ENCODE peak calls at places on chromosomes 2 and 18, in five cellular contexts. X is lower leg skin, W is A549, Z is GM23338, N is kidney. G is an unnamed sample.

GRCh38 chr2:105731511-105731910 is 13.2 kb upstream of the NCK2 start:
- DNase-seq in X (no peak), W (no peak), Z (no peak), N (no peak), G (no peak)

GRCh38 chr2:234304945-234305344 is 191.9 kb downstream of the ARL4C start:
- DNase-seq in N (no peak), X (no peak), W (peak), Z (peak), G (no peak)

GRCh38 chr18:58515175-58515574 is 113.7 kb downstream of the ALPK2 start:
- DNase-seq in W (no peak), N (no peak), Z (no peak), X (no peak), G (no peak)

GRCh38 chr18:59624384-59624760 is 72.9 kb downstream of the CCBE1 start:
- DNase-seq in Z (no peak), N (no peak), W (no peak), X (no peak), G (no peak)

GRCh38 chr18:934518-935123 is 29.9 kb downstream of the ADCYAP1 start:
- DNase-seq in X (no peak), Z (peak), W (no peak), N (no peak), G (no peak)

GRCh38 chr18:22691988-22692710 is 241.0 kb upstream of the RBBP8 start:
- DNase-seq in N (no peak), X (no peak), Z (no peak), W (no peak), G (no peak)

GRCh38 chr2:191748050-191748449 is 70.1 kb downstream of the NABP1 start:
- DNase-seq in W (no peak), Z (no peak), N (no peak), X (no peak), G (no peak)

GRCh38 chr2:192286093-192286701 is 91.5 kb upstream of the TMEFF2 start:
- DNase-seq in X (no peak), Z (peak), W (no peak), N (no peak), G (peak)

GRCh38 chr2:133822901-133823550 is 254.8 kb upstream of the NCKAP5 start:
- DNase-seq in N (no peak), Z (no peak), W (no peak), X (no peak), G (no peak)

GRCh38 chr2:144127693-144128092 is 392.2 kb downstream of the ZEB2 start:
- DNase-seq in W (no peak), N (no peak), X (no peak), Z (no peak), G (no peak)

GRCh38 chr2:151247432-151247831 is 14.2 kb downstream of the RBM43 start:
- DNase-seq in X (no peak), N (no peak), W (no peak), Z (no peak), G (no peak)

GRCh38 chr2:72837171-72837570 is 11.3 kb upstream of the EXOC6B start:
- DNase-seq in Z (no peak), W (no peak), N (no peak), X (no peak), G (no peak)

GRCh38 chr2:127864877-127865276 is 6.9 kb upstream of the POLR2D start:
- DNase-seq in N (no peak), Z (peak), W (peak), X (no peak), G (no peak)

GRCh38 chr2:199312931-199313330 is 144.8 kb downstream of the SATB2 start:
- DNase-seq in Z (no peak), X (no peak), W (no peak), N (no peak), G (no peak)
- H3K4me3 ChIP-seq in Z (no peak), X (no peak), W (no peak), N (no peak), G (no peak)

DNA sequence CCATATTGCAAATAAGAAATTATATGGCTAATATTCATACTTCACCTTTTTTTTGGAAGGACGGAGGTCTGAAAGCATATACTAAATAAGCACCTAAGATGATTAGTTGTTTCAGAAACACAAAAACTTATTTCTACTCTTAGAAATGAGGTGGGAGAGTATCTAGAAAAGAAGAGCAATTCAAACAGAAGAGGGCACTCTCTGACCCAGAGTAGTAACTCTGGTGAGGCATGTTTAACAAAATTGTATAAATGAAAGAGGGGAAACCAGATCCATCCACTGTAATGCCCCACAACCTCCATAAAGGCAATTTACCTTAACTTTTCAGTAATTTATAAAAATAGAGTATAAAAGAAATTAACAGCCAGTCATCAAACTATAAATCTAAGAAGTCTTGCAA is 669.6 kb upstream of the VRK2 start:
- DNase-seq in W (no peak), Z (peak), X (no peak), N (no peak), G (peak)
- TF ChIP-seq CTCF in W (no peak), Z (peak), X (no peak), N (no peak), G (peak)

DNA sequence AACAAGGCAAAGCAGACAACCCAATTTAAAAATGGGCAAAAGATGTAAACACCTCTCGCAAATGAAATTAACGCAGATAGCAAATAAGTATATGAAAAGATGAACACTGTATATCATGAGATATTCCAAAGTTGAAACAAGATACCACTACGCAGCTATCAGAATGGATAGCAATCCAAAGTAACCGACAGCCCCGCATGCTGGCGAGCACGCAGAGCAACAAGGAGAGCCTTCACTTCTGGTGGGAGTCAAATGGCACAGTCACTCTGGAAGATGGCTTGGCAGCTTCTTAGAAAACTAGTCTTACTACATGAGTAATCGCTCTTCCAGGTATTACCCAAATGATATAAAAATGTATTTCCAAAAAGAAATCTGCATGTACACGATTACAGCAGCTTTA is 1.4 kb downstream of the NDUFA10 start:
- DNase-seq in X (no peak), Z (no peak), N (no peak), W (no peak), G (no peak)
- H3K4me3 ChIP-seq in X (no peak), Z (peak), N (peak), W (peak), G (peak)

DNA sequence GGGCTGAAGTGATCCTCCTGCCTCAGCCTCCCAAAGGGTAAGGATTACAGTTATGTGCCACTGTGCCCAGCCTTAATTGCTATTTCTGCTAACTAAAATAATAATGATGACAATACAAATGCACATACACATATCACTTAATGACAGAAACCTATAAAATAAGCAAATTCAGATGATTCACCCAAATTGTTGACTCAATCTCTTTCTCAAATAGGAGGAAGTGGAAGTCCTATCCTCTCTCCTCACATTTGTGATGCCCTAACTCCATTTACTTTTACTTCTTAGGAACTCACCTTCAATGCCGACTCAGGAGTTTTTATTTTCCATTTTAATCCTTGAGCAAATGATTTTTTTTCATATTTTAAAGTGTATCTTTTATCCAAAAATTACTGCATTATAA is 24.5 kb upstream of the RAPH1 start:
- DNase-seq in X (no peak), N (no peak), Z (no peak), W (no peak), G (no peak)
- TF ChIP-seq CTCF in X (no peak), N (no peak), Z (no peak), W (no peak), G (no peak)

GRCh38 chr2:287471-287885 is 413 bp downstream of the ALKAL2 start:
- DNase-seq in X (no peak), Z (peak), N (peak), W (no peak), G (no peak)
- H3K4me3 ChIP-seq in X (peak), Z (peak), N (peak), W (no peak), G (no peak)

GRCh38 chr2:64609229-64609994 is 44.3 kb downstream of the SERTAD2 start:
- DNase-seq in N (peak), W (peak), Z (peak), X (peak), G (no peak)
- TF ChIP-seq CTCF in N (peak), W (peak), Z (peak), X (no peak), G (no peak)

DNA sequence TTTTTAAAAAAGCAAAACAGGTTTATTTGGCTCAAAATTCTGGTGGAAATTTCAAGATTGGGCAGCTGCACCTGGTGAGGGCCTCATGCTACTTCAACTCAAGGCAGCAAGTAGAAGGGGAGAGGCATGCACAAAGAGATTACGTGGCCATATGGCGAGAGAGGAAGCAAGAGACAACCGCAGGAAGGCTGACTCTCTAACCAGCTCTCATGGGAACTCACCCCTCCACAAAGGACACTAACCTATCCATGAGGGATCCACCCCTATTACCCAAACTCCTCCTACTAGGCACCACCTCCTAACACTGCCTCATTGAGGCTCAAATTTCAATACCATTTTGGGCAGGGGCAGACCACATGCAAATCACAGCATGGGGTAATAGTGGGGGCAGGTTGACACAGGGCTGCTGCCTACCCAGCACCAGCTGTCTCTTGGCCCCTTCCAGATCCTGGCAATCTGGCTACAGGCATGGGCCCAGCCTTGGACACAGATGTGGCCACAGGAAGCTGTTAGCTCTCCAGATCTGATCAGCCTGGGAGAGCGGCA is 2.0 kb upstream of the CAPN10 start:
- DNase-seq in N (peak), X (no peak), W (no peak), Z (peak), G (no peak)
- H3K4me3 ChIP-seq in N (peak), X (no peak), W (peak), Z (peak), G (peak)

G was measured in LNCaP clone FGC.